ENCODE peak calls at places on chromosomes 5 and 9, in four cellular contexts. X, G, Q and S are unnamed samples.

GRCh38 chr9:134772331-134772730 is 108.3 kb upstream of the FCN2 start:
- DNase-seq in X (no peak), G (no peak), Q (no peak), S (no peak)

GRCh38 chr9:114087721-114088120 is 9.6 kb upstream of the AMBP start:
- DNase-seq in X (no peak), G (no peak), Q (no peak), S (no peak)

GRCh38 chr5:83095973-83096539 is 18.7 kb downstream of the XRCC4 start:
- DNase-seq in X (no peak), G (no peak), Q (no peak), S (no peak)

GRCh38 chr9:119224431-119224830 is 144.8 kb downstream of the BRINP1 start:
- DNase-seq in X (no peak), G (no peak), Q (no peak), S (no peak)

GRCh38 chr5:77631166-77631582 is 7.3 kb downstream of the OTP start:
- DNase-seq in X (no peak), G (peak; percentile 55), Q (no peak), S (no peak)

GRCh38 chr9:25677301-25678146 is 720 bp downstream of the TUSC1 start:
- DNase-seq in X (no peak), G (peak; percentile 35), Q (no peak), S (no peak)

GRCh38 chr5:54514269-54514668 is 3.3 kb upstream of the SNX18 start:
- DNase-seq in X (no peak), G (peak; percentile 11), Q (no peak), S (no peak)

GRCh38 chr9:109409998-109410397 is 88.1 kb downstream of the PTPN3 start:
- DNase-seq in X (no peak), G (peak; percentile 15), Q (no peak), S (peak; percentile 24)

GRCh38 chr9:38339496-38339895 is 53.0 kb upstream of the ALDH1B1 start:
- DNase-seq in X (no peak), G (no peak), Q (no peak), S (no peak)

GRCh38 chr5:159508344-159508743 is 178.1 kb upstream of the IL12B start:
- DNase-seq in X (no peak), G (no peak), Q (no peak), S (no peak)

GRCh38 chr9:86749530-86750275 is 197.6 kb downstream of the GAS1 start:
- DNase-seq in X (no peak), G (no peak), Q (no peak), S (no peak)

GRCh38 chr5:177130211-177131018 is 3.2 kb upstream of the NSD1 start:
- DNase-seq in X (no peak), G (no peak), Q (no peak), S (no peak)

GRCh38 chr5:95773325-95774059 is 42.4 kb downstream of the RHOBTB3 start:
- DNase-seq in X (no peak), G (no peak), Q (no peak), S (no peak)

GRCh38 chr5:31651241-31651640 is 12.3 kb downstream of the PDZD2 start:
- DNase-seq in X (no peak), G (no peak), Q (no peak), S (no peak)

GRCh38 chr5:5348135-5348534 is 74.3 kb upstream of the ICE1 start:
- DNase-seq in X (no peak), G (no peak), Q (no peak), S (no peak)